ENCODE peak calls at places on chromosome 17, in eight cellular contexts. One of them, this sample, is unnamed.
A peak's percentile ranks its signal among the peaks of the same experiment; 100 is the strongest.

GRCh38 chr17:65564793-65565192 is 3.3 kb upstream of the AXIN2 start:
- DNase-seq in CD8-positive, alpha-beta T cell: no peak
- DNase-seq in activated effector memory CD4-positive, alpha-beta T cell treated with anti-CD3 and anti-CD28 coated beads, Interleukin-2, amount 50 U/mL, for 16 hours: no peak
- DNase-seq in H9: no peak
- DNase-seq in C1 segment of cervical spinal cord: no peak
- DNase-seq in AG09309: no peak
- DNase-seq in ELR: no peak
- DNase-seq in OCI-LY7: no peak
- DNase-seq in this sample: no peak

GRCh38 chr17:82917656-82918345 is 78.0 kb upstream of the ZNF750 start:
- DNase-seq in AG09309: no peak
- DNase-seq in CD8-positive, alpha-beta T cell: peak; percentile 21
- DNase-seq in C1 segment of cervical spinal cord: no peak
- DNase-seq in activated effector memory CD4-positive, alpha-beta T cell treated with anti-CD3 and anti-CD28 coated beads, Interleukin-2, amount 50 U/mL, for 16 hours: no peak
- DNase-seq in OCI-LY7: peak; percentile 66
- DNase-seq in ELR: peak; percentile 42
- DNase-seq in H9: peak; percentile 69
- DNase-seq in this sample: no peak

GRCh38 chr17:81566461-81567126 is 14.4 kb upstream of the FAAP100 start:
- DNase-seq in AG09309: peak; percentile 96
- DNase-seq in activated effector memory CD4-positive, alpha-beta T cell treated with anti-CD3 and anti-CD28 coated beads, Interleukin-2, amount 50 U/mL, for 16 hours: no peak
- DNase-seq in ELR: peak; percentile 97
- DNase-seq in OCI-LY7: no peak
- DNase-seq in C1 segment of cervical spinal cord: peak; percentile 11
- DNase-seq in CD8-positive, alpha-beta T cell: no peak
- DNase-seq in H9: no peak
- DNase-seq in this sample: peak; percentile 62

GRCh38 chr17:28879886-28880571 is 17.5 kb downstream of the FLOT2 start:
- DNase-seq in activated effector memory CD4-positive, alpha-beta T cell treated with anti-CD3 and anti-CD28 coated beads, Interleukin-2, amount 50 U/mL, for 16 hours: no peak
- DNase-seq in AG09309: no peak
- DNase-seq in OCI-LY7: no peak
- DNase-seq in ELR: no peak
- DNase-seq in C1 segment of cervical spinal cord: no peak
- DNase-seq in CD8-positive, alpha-beta T cell: no peak
- DNase-seq in H9: no peak
- DNase-seq in this sample: no peak

GRCh38 chr17:19510903-19511302 is 22.8 kb upstream of the SLC47A1 start:
- DNase-seq in OCI-LY7: no peak
- DNase-seq in AG09309: no peak
- DNase-seq in ELR: no peak
- DNase-seq in C1 segment of cervical spinal cord: no peak
- DNase-seq in CD8-positive, alpha-beta T cell: no peak
- DNase-seq in H9: no peak
- DNase-seq in activated effector memory CD4-positive, alpha-beta T cell treated with anti-CD3 and anti-CD28 coated beads, Interleukin-2, amount 50 U/mL, for 16 hours: no peak
- DNase-seq in this sample: no peak

GRCh38 chr17:69501591-69502468 is 87.3 kb downstream of the MAP2K6 start:
- DNase-seq in ELR: peak; percentile 25
- DNase-seq in activated effector memory CD4-positive, alpha-beta T cell treated with anti-CD3 and anti-CD28 coated beads, Interleukin-2, amount 50 U/mL, for 16 hours: no peak
- DNase-seq in CD8-positive, alpha-beta T cell: no peak
- DNase-seq in H9: peak; percentile 66
- DNase-seq in AG09309: no peak
- DNase-seq in OCI-LY7: peak; percentile 61
- DNase-seq in C1 segment of cervical spinal cord: peak; percentile 22
- DNase-seq in this sample: no peak

GRCh38 chr17:21539146-21539545 is 153.2 kb upstream of the KCNJ18 start:
- DNase-seq in OCI-LY7: no peak
- DNase-seq in activated effector memory CD4-positive, alpha-beta T cell treated with anti-CD3 and anti-CD28 coated beads, Interleukin-2, amount 50 U/mL, for 16 hours: no peak
- DNase-seq in ELR: peak; percentile 47
- DNase-seq in H9: no peak
- DNase-seq in AG09309: no peak
- DNase-seq in CD8-positive, alpha-beta T cell: no peak
- DNase-seq in C1 segment of cervical spinal cord: no peak
- DNase-seq in this sample: no peak

GRCh38 chr17:49106366-49107210 is 26.0 kb upstream of the B4GALNT2 start:
- DNase-seq in activated effector memory CD4-positive, alpha-beta T cell treated with anti-CD3 and anti-CD28 coated beads, Interleukin-2, amount 50 U/mL, for 16 hours: no peak
- DNase-seq in C1 segment of cervical spinal cord: no peak
- DNase-seq in CD8-positive, alpha-beta T cell: no peak
- DNase-seq in OCI-LY7: no peak
- DNase-seq in AG09309: no peak
- DNase-seq in ELR: peak; percentile 72
- DNase-seq in H9: no peak
- DNase-seq in this sample: no peak

GRCh38 chr17:78933025-78933958 is 8.1 kb upstream of the TIMP2 start:
- DNase-seq in AG09309: peak; percentile 93
- DNase-seq in H9: peak; percentile 35
- DNase-seq in activated effector memory CD4-positive, alpha-beta T cell treated with anti-CD3 and anti-CD28 coated beads, Interleukin-2, amount 50 U/mL, for 16 hours: peak; percentile 80
- DNase-seq in C1 segment of cervical spinal cord: peak; percentile 55
- DNase-seq in ELR: peak; percentile 100
- DNase-seq in CD8-positive, alpha-beta T cell: peak; percentile 27
- DNase-seq in OCI-LY7: peak; percentile 23
- DNase-seq in this sample: peak; percentile 15

GRCh38 chr17:80385046-80385445 is 29.9 kb upstream of the ENDOV start:
- DNase-seq in OCI-LY7: no peak
- DNase-seq in CD8-positive, alpha-beta T cell: no peak
- DNase-seq in ELR: no peak
- DNase-seq in activated effector memory CD4-positive, alpha-beta T cell treated with anti-CD3 and anti-CD28 coated beads, Interleukin-2, amount 50 U/mL, for 16 hours: peak; percentile 42
- DNase-seq in H9: no peak
- DNase-seq in C1 segment of cervical spinal cord: no peak
- DNase-seq in AG09309: no peak
- DNase-seq in this sample: no peak

GRCh38 chr17:30426292-30426691 is 47.6 kb downstream of the CPD start:
- DNase-seq in ELR: no peak
- DNase-seq in C1 segment of cervical spinal cord: no peak
- DNase-seq in OCI-LY7: no peak
- DNase-seq in H9: no peak
- DNase-seq in CD8-positive, alpha-beta T cell: no peak
- DNase-seq in AG09309: no peak
- DNase-seq in activated effector memory CD4-positive, alpha-beta T cell treated with anti-CD3 and anti-CD28 coated beads, Interleukin-2, amount 50 U/mL, for 16 hours: no peak
- DNase-seq in this sample: no peak

GRCh38 chr17:13306310-13306962 is 288.6 kb upstream of the ELAC2 start:
- DNase-seq in H9: peak; percentile 58
- DNase-seq in ELR: peak; percentile 86
- DNase-seq in C1 segment of cervical spinal cord: no peak
- DNase-seq in OCI-LY7: peak; percentile 21
- DNase-seq in AG09309: peak; percentile 87
- DNase-seq in activated effector memory CD4-positive, alpha-beta T cell treated with anti-CD3 and anti-CD28 coated beads, Interleukin-2, amount 50 U/mL, for 16 hours: no peak
- DNase-seq in CD8-positive, alpha-beta T cell: no peak
- DNase-seq in this sample: no peak

GRCh38 chr17:77049440-77049839 is 91.3 kb upstream of the SEC14L1 start:
- DNase-seq in AG09309: no peak
- DNase-seq in activated effector memory CD4-positive, alpha-beta T cell treated with anti-CD3 and anti-CD28 coated beads, Interleukin-2, amount 50 U/mL, for 16 hours: no peak
- DNase-seq in OCI-LY7: peak; percentile 37
- DNase-seq in H9: no peak
- DNase-seq in C1 segment of cervical spinal cord: no peak
- DNase-seq in ELR: peak; percentile 38
- DNase-seq in CD8-positive, alpha-beta T cell: no peak
- DNase-seq in this sample: no peak

GRCh38 chr17:81256616-81257015 is 17.5 kb downstream of the NDUFAF8 start:
- DNase-seq in H9: no peak
- DNase-seq in ELR: peak; percentile 75
- DNase-seq in activated effector memory CD4-positive, alpha-beta T cell treated with anti-CD3 and anti-CD28 coated beads, Interleukin-2, amount 50 U/mL, for 16 hours: no peak
- DNase-seq in OCI-LY7: no peak
- DNase-seq in C1 segment of cervical spinal cord: no peak
- DNase-seq in AG09309: peak; percentile 11
- DNase-seq in CD8-positive, alpha-beta T cell: no peak
- DNase-seq in this sample: no peak

GRCh38 chr17:6070895-6071511 is 824 bp downstream of the WSCD1 start:
- DNase-seq in CD8-positive, alpha-beta T cell: no peak
- DNase-seq in ELR: no peak
- DNase-seq in C1 segment of cervical spinal cord: peak; percentile 67
- DNase-seq in activated effector memory CD4-positive, alpha-beta T cell treated with anti-CD3 and anti-CD28 coated beads, Interleukin-2, amount 50 U/mL, for 16 hours: no peak
- DNase-seq in OCI-LY7: no peak
- DNase-seq in AG09309: no peak
- DNase-seq in H9: no peak
- DNase-seq in this sample: no peak

This sample was measured in KG1.